ENCODE peak calls at places on chromosomes 5 and 9, in six cellular contexts. One of them, this sample, is unnamed.
A peak's percentile ranks its signal among the peaks of the same experiment; 100 is the strongest.

GRCh38 chr9:73349476-73349875 is 197.8 kb downstream of the ANXA1 start:
- DNase-seq in NB4: no peak
- DNase-seq in neural progenitor cell: no peak
- DNase-seq in tibial artery: no peak
- DNase-seq in uterus: no peak
- DNase-seq in H1: no peak
- DNase-seq in this sample: no peak

GRCh38 chr9:113289091-113289490 is 13.6 kb downstream of the PRPF4 start:
- DNase-seq in H1: no peak
- DNase-seq in tibial artery: no peak
- DNase-seq in neural progenitor cell: no peak
- DNase-seq in uterus: no peak
- DNase-seq in NB4: no peak
- DNase-seq in this sample: no peak

GRCh38 chr9:4327504-4328191 is 27.8 kb upstream of the GLIS3 start:
- DNase-seq in tibial artery: no peak
- DNase-seq in H1: no peak
- DNase-seq in neural progenitor cell: peak; percentile 20
- DNase-seq in NB4: peak; percentile 28
- DNase-seq in uterus: no peak
- DNase-seq in this sample: no peak

GRCh38 chr5:24998641-24999040 is 353.9 kb upstream of the CDH10 start:
- DNase-seq in tibial artery: no peak
- DNase-seq in uterus: no peak
- DNase-seq in NB4: no peak
- DNase-seq in neural progenitor cell: no peak
- DNase-seq in H1: no peak
- DNase-seq in this sample: no peak

GRCh38 chr5:8719797-8720196 is 826.1 kb downstream of the SEMA5A start:
- DNase-seq in uterus: no peak
- DNase-seq in neural progenitor cell: no peak
- DNase-seq in tibial artery: no peak
- DNase-seq in NB4: no peak
- DNase-seq in H1: no peak
- DNase-seq in this sample: no peak

GRCh38 chr9:27520986-27521385 is 3.1 kb upstream of the IFNK start:
- DNase-seq in tibial artery: no peak
- DNase-seq in uterus: no peak
- DNase-seq in NB4: no peak
- DNase-seq in H1: no peak
- DNase-seq in neural progenitor cell: no peak
- DNase-seq in this sample: no peak

GRCh38 chr5:173204185-173204979 is 30.6 kb downstream of the NKX2-5 start:
- DNase-seq in H1: no peak
- DNase-seq in tibial artery: no peak
- DNase-seq in NB4: peak; percentile 46
- DNase-seq in neural progenitor cell: no peak
- DNase-seq in uterus: no peak
- DNase-seq in this sample: no peak

GRCh38 chr9:127805620-127806019 is 2.9 kb downstream of the FPGS start:
- DNase-seq in tibial artery: no peak
- DNase-seq in H1: peak; percentile 47
- DNase-seq in neural progenitor cell: peak; percentile 82
- DNase-seq in uterus: no peak
- DNase-seq in NB4: peak; percentile 63
- DNase-seq in this sample: no peak

GRCh38 chr5:138138949-138139775 is at the start of gene NME5:
- DNase-seq in uterus: peak; percentile 34
- DNase-seq in H1: peak; percentile 43
- DNase-seq in NB4: peak; percentile 49
- DNase-seq in neural progenitor cell: peak; percentile 78
- DNase-seq in tibial artery: peak; percentile 30
- DNase-seq in this sample: peak; percentile 22

GRCh38 chr5:156846914-156847313 is 3.2 kb upstream of the PPP1R2B start:
- DNase-seq in tibial artery: no peak
- DNase-seq in NB4: no peak
- DNase-seq in neural progenitor cell: no peak
- DNase-seq in uterus: no peak
- DNase-seq in H1: no peak
- DNase-seq in this sample: no peak

GRCh38 chr9:116149844-116150243 is 3.7 kb upstream of the PAPPA start:
- DNase-seq in neural progenitor cell: peak; percentile 64
- DNase-seq in uterus: peak; percentile 33
- DNase-seq in H1: no peak
- DNase-seq in tibial artery: no peak
- DNase-seq in NB4: peak; percentile 25
- DNase-seq in this sample: no peak

GRCh38 chr5:176658007-176658599 is 10.8 kb downstream of the TSPAN17 start:
- DNase-seq in neural progenitor cell: peak; percentile 80
- DNase-seq in tibial artery: peak; percentile 82
- DNase-seq in NB4: peak; percentile 73
- DNase-seq in H1: peak; percentile 54
- DNase-seq in uterus: peak; percentile 42
- DNase-seq in this sample: no peak

GRCh38 chr5:169696621-169697517 is 59.8 kb downstream of the DOCK2 start:
- DNase-seq in NB4: no peak
- DNase-seq in tibial artery: no peak
- DNase-seq in uterus: no peak
- DNase-seq in H1: no peak
- DNase-seq in neural progenitor cell: no peak
- DNase-seq in this sample: no peak

GRCh38 chr9:98970532-98971041 is 26.9 kb downstream of the COL15A1 start:
- DNase-seq in tibial artery: no peak
- DNase-seq in neural progenitor cell: no peak
- DNase-seq in NB4: no peak
- DNase-seq in H1: no peak
- DNase-seq in uterus: no peak
- DNase-seq in this sample: no peak

GRCh38 chr9:98516205-98516896 is 192.4 kb downstream of the GABBR2 start:
- DNase-seq in tibial artery: no peak
- DNase-seq in NB4: no peak
- DNase-seq in H1: no peak
- DNase-seq in uterus: no peak
- DNase-seq in neural progenitor cell: no peak
- DNase-seq in this sample: no peak

GRCh38 chr5:137099651-137100050 is 399.5 kb downstream of the SPOCK1 start:
- DNase-seq in H1: no peak
- DNase-seq in NB4: no peak
- DNase-seq in tibial artery: no peak
- DNase-seq in neural progenitor cell: no peak
- DNase-seq in uterus: no peak
- DNase-seq in this sample: no peak

GRCh38 chr5:170896779-170897178 is 35.0 kb downstream of the RANBP17 start:
- DNase-seq in neural progenitor cell: peak; percentile 78
- DNase-seq in NB4: peak; percentile 6
- DNase-seq in tibial artery: no peak
- DNase-seq in uterus: no peak
- DNase-seq in H1: peak; percentile 49
- DNase-seq in this sample: no peak

GRCh38 chr9:121603028-121603427 is 48.4 kb upstream of the DAB2IP start:
- DNase-seq in H1: no peak
- DNase-seq in neural progenitor cell: no peak
- DNase-seq in uterus: no peak
- DNase-seq in NB4: no peak
- DNase-seq in tibial artery: no peak
- DNase-seq in this sample: no peak

GRCh38 chr5:123875444-123876264 is 363.7 kb downstream of the CSNK1G3 start:
- DNase-seq in NB4: no peak
- DNase-seq in tibial artery: no peak
- DNase-seq in uterus: no peak
- DNase-seq in H1: no peak
- DNase-seq in neural progenitor cell: peak; percentile 86
- DNase-seq in this sample: no peak

GRCh38 chr9:112224401-112225289 is 49.5 kb upstream of the SUSD1 start:
- DNase-seq in uterus: no peak
- DNase-seq in neural progenitor cell: no peak
- DNase-seq in NB4: peak; percentile 7
- DNase-seq in tibial artery: no peak
- DNase-seq in H1: no peak
- DNase-seq in this sample: no peak

GRCh38 chr5:98349251-98349989 is 424.0 kb upstream of the RGMB start:
- DNase-seq in neural progenitor cell: peak; percentile 22
- DNase-seq in uterus: no peak
- DNase-seq in tibial artery: no peak
- DNase-seq in NB4: peak; percentile 35
- DNase-seq in H1: peak; percentile 15
- DNase-seq in this sample: no peak

GRCh38 chr5:16808021-16808420 is 128.1 kb downstream of the MYO10 start:
- DNase-seq in NB4: no peak
- DNase-seq in tibial artery: no peak
- DNase-seq in H1: no peak
- DNase-seq in uterus: no peak
- DNase-seq in neural progenitor cell: no peak
- DNase-seq in this sample: no peak

GRCh38 chr5:109329296-109330252 is 80.2 kb downstream of the PJA2 start:
- DNase-seq in H1: no peak
- DNase-seq in uterus: no peak
- DNase-seq in neural progenitor cell: no peak
- DNase-seq in tibial artery: no peak
- DNase-seq in NB4: peak; percentile 24
- DNase-seq in this sample: no peak

GRCh38 chr5:72908666-72909065 is 47.2 kb upstream of the FCHO2 start:
- DNase-seq in neural progenitor cell: no peak
- DNase-seq in NB4: no peak
- DNase-seq in uterus: no peak
- DNase-seq in H1: no peak
- DNase-seq in tibial artery: no peak
- DNase-seq in this sample: no peak

GRCh38 chr9:77649109-77649812 is 1.1 kb upstream of the GNA14 start:
- DNase-seq in tibial artery: no peak
- DNase-seq in H1: no peak
- DNase-seq in NB4: peak; percentile 66
- DNase-seq in neural progenitor cell: no peak
- DNase-seq in uterus: no peak
- DNase-seq in this sample: no peak

GRCh38 chr5:64612349-64612961 is 77.8 kb upstream of the SHISAL2B start:
- DNase-seq in neural progenitor cell: peak; percentile 82
- DNase-seq in uterus: no peak
- DNase-seq in H1: no peak
- DNase-seq in tibial artery: peak; percentile 40
- DNase-seq in NB4: peak; percentile 56
- DNase-seq in this sample: peak; percentile 32

DNA sequence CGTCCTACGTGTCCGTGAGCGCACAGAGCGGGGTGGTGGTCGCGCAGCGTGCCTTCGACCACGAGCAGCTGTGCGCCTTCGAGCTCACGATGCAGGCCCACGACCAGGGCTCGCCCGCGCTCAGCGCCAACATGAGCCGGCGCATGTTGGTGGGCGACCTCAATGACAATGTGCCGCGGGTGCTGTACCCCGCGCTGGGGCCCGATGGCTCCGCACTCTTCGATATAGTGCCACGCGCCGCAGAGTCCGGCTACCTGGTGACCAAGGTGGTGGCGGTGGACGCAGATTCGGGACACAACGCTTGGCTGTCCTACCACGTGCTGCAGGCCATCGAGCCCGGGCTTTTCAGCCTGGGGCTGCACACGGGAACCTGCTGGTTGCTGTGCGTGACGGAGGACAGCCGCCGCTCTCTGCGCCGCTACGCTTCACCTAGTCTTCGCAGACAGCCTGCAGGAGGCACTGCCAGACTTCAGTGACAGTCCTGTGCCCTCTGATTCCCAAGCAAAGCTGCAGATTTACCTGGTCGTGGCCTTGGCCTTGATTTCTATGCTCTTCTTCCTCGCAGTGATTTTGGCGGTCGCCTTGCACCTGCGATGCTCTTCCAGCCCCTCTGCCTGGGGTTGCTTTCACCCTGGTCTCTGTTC is 2.4 kb upstream of the PCDHGA12 start:
- DNase-seq in NB4: no peak
- DNase-seq in uterus: no peak
- DNase-seq in tibial artery: no peak
- DNase-seq in H1: no peak
- DNase-seq in neural progenitor cell: no peak
- DNase-seq in this sample: no peak
- H3K4me3 ChIP-seq in NB4: no peak overlapping the region
- H3K4me3 ChIP-seq in uterus: no peak overlapping the region
- H3K4me3 ChIP-seq in tibial artery: no peak overlapping the region
- H3K4me3 ChIP-seq in H1: no peak overlapping the region
- H3K4me3 ChIP-seq in neural progenitor cell: no peak overlapping the region
- H3K4me3 ChIP-seq in this sample: no peak overlapping the region

DNA sequence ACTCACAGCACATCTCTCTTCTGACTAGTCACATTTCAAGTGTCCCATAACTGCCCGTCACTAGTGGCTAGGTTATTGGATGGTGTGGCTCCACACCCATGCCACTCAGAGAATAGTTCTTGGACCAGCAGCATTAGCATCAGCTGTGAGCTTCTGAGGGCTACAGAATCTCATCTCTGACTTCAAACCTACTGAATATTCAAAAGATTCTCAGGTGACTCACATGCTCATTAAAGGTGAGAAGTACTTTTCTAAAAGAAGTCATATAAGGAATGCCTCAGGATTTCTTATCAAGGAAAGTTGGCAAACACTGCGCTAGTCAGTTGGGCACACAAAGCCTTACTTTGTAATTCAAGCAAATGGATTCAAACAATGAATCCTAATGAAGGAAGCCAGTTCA is 305.0 kb upstream of the CDH12 start:
- DNase-seq in NB4: no peak
- DNase-seq in uterus: no peak
- DNase-seq in H1: no peak
- DNase-seq in tibial artery: no peak
- DNase-seq in neural progenitor cell: no peak
- DNase-seq in this sample: no peak
- TF ChIP-seq CTCF in NB4: no peak
- TF ChIP-seq CTCF in uterus: no peak
- TF ChIP-seq CTCF in H1: no peak
- TF ChIP-seq CTCF in tibial artery: no peak
- TF ChIP-seq CTCF in neural progenitor cell: no peak
- TF ChIP-seq CTCF in this sample: no peak

GRCh38 chr9:34991833-34992375 is 2.4 kb downstream of the DNAJB5 start:
- DNase-seq in tibial artery: peak; percentile 43
- DNase-seq in NB4: peak; percentile 55
- DNase-seq in H1: no peak
- DNase-seq in neural progenitor cell: peak; percentile 38
- DNase-seq in uterus: peak; percentile 43
- DNase-seq in this sample: no peak
- H3K4me3 ChIP-seq in tibial artery: peak overlapping the region; percentile 90
- H3K4me3 ChIP-seq in NB4: no peak overlapping the region
- H3K4me3 ChIP-seq in H1: no peak overlapping the region
- H3K4me3 ChIP-seq in neural progenitor cell: no peak overlapping the region
- H3K4me3 ChIP-seq in uterus: no peak overlapping the region
- H3K4me3 ChIP-seq in this sample: no peak overlapping the region

GRCh38 chr5:10576790-10577189 is 12.9 kb downstream of the ANKRD33B start:
- DNase-seq in H1: no peak
- DNase-seq in uterus: no peak
- DNase-seq in tibial artery: no peak
- DNase-seq in NB4: no peak
- DNase-seq in neural progenitor cell: no peak
- DNase-seq in this sample: no peak

GRCh38 chr5:10578292-10578663 is 14.4 kb downstream of the ANKRD33B start:
- DNase-seq in NB4: no peak
- DNase-seq in uterus: no peak
- DNase-seq in H1: no peak
- DNase-seq in neural progenitor cell: no peak
- DNase-seq in tibial artery: no peak
- DNase-seq in this sample: no peak

GRCh38 chr5:10578869-10579268 is 15.0 kb downstream of the ANKRD33B start:
- DNase-seq in uterus: no peak
- DNase-seq in NB4: no peak
- DNase-seq in neural progenitor cell: no peak
- DNase-seq in tibial artery: no peak
- DNase-seq in H1: no peak
- DNase-seq in this sample: no peak

GRCh38 chr5:10577371-10578291 is 13.8 kb downstream of the ANKRD33B start:
- DNase-seq in uterus: no peak
- DNase-seq in H1: no peak
- DNase-seq in neural progenitor cell: no peak
- DNase-seq in tibial artery: no peak
- DNase-seq in NB4: no peak
- DNase-seq in this sample: no peak

GRCh38 chr5:10576121-10576789 is 12.4 kb downstream of the ANKRD33B start:
- DNase-seq in H1: no peak
- DNase-seq in uterus: no peak
- DNase-seq in NB4: peak; percentile 40
- DNase-seq in neural progenitor cell: no peak
- DNase-seq in tibial artery: no peak
- DNase-seq in this sample: no peak
- TF ChIP-seq CTCF in H1: no peak
- TF ChIP-seq CTCF in uterus: no peak
- TF ChIP-seq CTCF in NB4: peak; percentile 29
- TF ChIP-seq CTCF in neural progenitor cell: no peak
- TF ChIP-seq CTCF in tibial artery: no peak
- TF ChIP-seq CTCF in this sample: peak; percentile 10

This sample was measured in epithelial cell of proximal tubule.